ENCODE peak calls at places on chromosomes 7 and 10, in six cellular contexts. D is cardiac fibroblast, U is RWPE1, W is colonic mucosa, O is neural crest cell, L is fibroblast of mammary gland. E is an unnamed sample.

GRCh38 chr7:148650232-148650858 is 48.4 kb upstream of the CUL1 start:
- DNase-seq in D (peak; percentile 72), O (no peak), L (peak; percentile 37), U (peak; percentile 19), W (no peak), E (no peak)

GRCh38 chr7:11726251-11727155 is 105.5 kb downstream of the THSD7A start:
- DNase-seq in W (no peak), L (peak; percentile 96), O (no peak), U (no peak), D (peak; percentile 59), E (no peak)

GRCh38 chr10:58531084-58531695 is 18.5 kb downstream of the BICC1 start:
- DNase-seq in W (peak; percentile 66), O (peak; percentile 73), L (peak; percentile 83), U (peak; percentile 29), D (peak; percentile 90), E (peak; percentile 85)

GRCh38 chr10:132249824-132250375 is 57.9 kb downstream of the STK32C start:
- DNase-seq in O (no peak), D (no peak), U (no peak), L (no peak), W (no peak), E (no peak)

GRCh38 chr7:3154317-3154716 is 110.7 kb upstream of the CARD11 start:
- DNase-seq in D (no peak), W (no peak), O (no peak), L (no peak), U (no peak), E (no peak)

GRCh38 chr7:81285142-81285871 is 366.5 kb upstream of the SEMA3C start:
- DNase-seq in U (no peak), W (no peak), O (no peak), L (peak; percentile 79), D (peak; percentile 85), E (no peak)

GRCh38 chr7:151981223-151981622 is 25.0 kb downstream of the GALNTL5 start:
- DNase-seq in D (no peak), L (no peak), W (no peak), O (no peak), U (no peak), E (no peak)

GRCh38 chr10:77162697-77163096 is 474.9 kb downstream of the KCNMA1 start:
- DNase-seq in W (no peak), O (no peak), U (peak; percentile 56), D (peak; percentile 85), L (peak; percentile 93), E (no peak)

GRCh38 chr7:46080595-46081159 is 159.6 kb upstream of the IGFBP3 start:
- DNase-seq in U (peak; percentile 41), W (no peak), O (no peak), D (no peak), L (peak; percentile 45), E (no peak)

GRCh38 chr7:9488555-9488954 is 1055.1 kb downstream of the NXPH1 start:
- DNase-seq in W (no peak), U (peak; percentile 8), O (no peak), L (peak; percentile 62), D (peak; percentile 76), E (no peak)

GRCh38 chr7:108347616-108348015 is 108.6 kb downstream of the NRCAM start:
- DNase-seq in W (no peak), D (peak; percentile 82), L (peak; percentile 63), U (peak; percentile 37), O (no peak), E (no peak)

GRCh38 chr10:60962946-60963345 is 19.0 kb upstream of the RHOBTB1 start:
- DNase-seq in W (no peak), U (no peak), L (peak; percentile 19), D (peak; percentile 67), O (no peak), E (no peak)

GRCh38 chr7:16071246-16071857 is 350.0 kb downstream of the CRPPA start:
- DNase-seq in L (peak; percentile 73), W (no peak), U (peak; percentile 45), O (peak; percentile 12), D (peak; percentile 83), E (no peak)

GRCh38 chr10:29619273-29619672 is 15.5 kb downstream of the SVIL start:
- DNase-seq in W (no peak), O (no peak), U (no peak), D (peak; percentile 62), L (peak; percentile 82), E (no peak)

GRCh38 chr10:61994404-61995031 is 93.0 kb downstream of the ARID5B start:
- DNase-seq in U (no peak), W (peak; percentile 78), O (no peak), L (no peak), D (no peak), E (no peak)

GRCh38 chr10:99276848-99277486 is 41.3 kb upstream of the HPSE2 start:
- DNase-seq in L (peak; percentile 43), O (no peak), W (no peak), D (peak; percentile 38), U (peak; percentile 30), E (no peak)

GRCh38 chr10:31758495-31758894 is 170.1 kb downstream of the ARHGAP12 start:
- DNase-seq in U (peak; percentile 45), W (no peak), O (no peak), L (peak; percentile 72), D (peak; percentile 48), E (no peak)

GRCh38 chr10:92074126-92074887 is 150.7 kb downstream of the BTAF1 start:
- DNase-seq in U (peak; percentile 65), O (no peak), D (peak; percentile 18), W (no peak), L (peak; percentile 11), E (no peak)

GRCh38 chr10:98217793-98218192 is 50.2 kb downstream of the LOXL4 start:
- DNase-seq in W (no peak), U (no peak), D (peak; percentile 14), L (no peak), O (no peak), E (no peak)

DNA sequence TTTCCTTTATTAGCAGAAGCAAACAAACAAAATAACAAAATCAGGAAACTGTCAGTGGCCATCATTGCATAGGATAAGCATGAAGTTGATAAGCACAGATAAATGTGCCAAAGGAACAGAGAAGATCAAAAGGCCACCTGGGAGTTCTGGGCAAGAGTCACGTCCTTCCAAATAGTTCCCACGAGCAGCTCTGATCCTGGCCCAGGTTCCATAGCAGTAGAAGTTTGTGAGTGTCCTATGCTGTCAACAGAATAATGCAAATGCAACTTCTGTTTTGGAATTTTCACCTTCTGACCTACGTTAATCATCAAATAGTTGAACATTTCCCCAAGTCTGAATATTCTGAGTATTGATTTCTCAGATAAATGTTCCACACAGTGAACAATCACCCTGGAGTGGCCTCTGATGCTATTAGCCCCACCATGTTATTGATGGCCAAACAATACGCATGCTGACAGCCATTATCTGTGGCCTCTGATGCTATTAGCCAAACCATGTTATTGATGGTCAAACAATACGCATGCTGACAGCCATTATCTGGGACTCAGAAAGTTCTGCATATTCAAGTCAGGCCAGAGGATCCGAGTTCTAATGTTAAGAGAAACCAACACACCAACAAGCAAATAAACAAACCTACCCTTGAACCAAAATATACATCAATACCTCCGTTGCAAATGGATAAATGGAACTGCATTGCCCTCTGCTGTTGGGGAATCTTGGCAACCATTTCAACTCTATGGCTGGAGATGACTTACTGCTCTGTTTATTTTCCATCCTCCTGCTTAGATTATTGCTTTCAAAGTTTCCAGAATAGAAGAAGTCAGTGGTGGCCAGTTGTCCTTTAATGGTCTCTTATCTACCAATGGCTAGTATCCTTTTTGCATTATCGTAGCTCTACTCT is 63.3 kb downstream of the MRC1 start:
- DNase-seq in D (peak; percentile 59), U (peak; percentile 4), W (peak; percentile 22), O (no peak), L (peak; percentile 52), E (no peak)
- TF ChIP-seq CTCF in D (peak; percentile 52), U (no peak), W (peak; percentile 26), O (no peak), L (peak; percentile 50), E (peak; percentile 41)

GRCh38 chr7:98788921-98789320 is 80.9 kb downstream of the TMEM130 start:
- DNase-seq in W (no peak), O (no peak), U (no peak), L (no peak), D (no peak), E (no peak)

GRCh38 chr7:98784216-98784785 is 85.5 kb downstream of the TMEM130 start:
- DNase-seq in W (no peak), U (no peak), O (no peak), L (peak; percentile 8), D (no peak), E (no peak)

GRCh38 chr7:98785929-98786571 is 83.8 kb downstream of the TMEM130 start:
- DNase-seq in L (no peak), U (no peak), O (no peak), D (no peak), W (no peak), E (no peak)
- TF ChIP-seq CTCF in L (no peak), U (no peak), O (no peak), D (no peak), W (no peak), E (no peak)

GRCh38 chr7:49644402-49645166 is 128.9 kb upstream of the VWC2 start:
- DNase-seq in U (no peak), D (no peak), O (no peak), L (no peak), W (no peak), E (no peak)

GRCh38 chr7:49645296-49645695 is 128.1 kb upstream of the VWC2 start:
- DNase-seq in U (no peak), O (no peak), D (no peak), L (no peak), W (no peak), E (no peak)

GRCh38 chr7:49643321-49643720 is 130.1 kb upstream of the VWC2 start:
- DNase-seq in L (no peak), O (no peak), W (no peak), U (no peak), D (no peak), E (no peak)

GRCh38 chr7:49639808-49640207 is 133.6 kb upstream of the VWC2 start:
- DNase-seq in U (no peak), O (no peak), W (no peak), D (no peak), L (no peak), E (no peak)

GRCh38 chr7:49643750-49644149 is 129.7 kb upstream of the VWC2 start:
- DNase-seq in O (no peak), L (no peak), D (no peak), W (no peak), U (no peak), E (no peak)
- TF ChIP-seq CTCF in O (no peak), L (no peak), D (no peak), W (no peak), U (no peak), E (no peak)

DNA sequence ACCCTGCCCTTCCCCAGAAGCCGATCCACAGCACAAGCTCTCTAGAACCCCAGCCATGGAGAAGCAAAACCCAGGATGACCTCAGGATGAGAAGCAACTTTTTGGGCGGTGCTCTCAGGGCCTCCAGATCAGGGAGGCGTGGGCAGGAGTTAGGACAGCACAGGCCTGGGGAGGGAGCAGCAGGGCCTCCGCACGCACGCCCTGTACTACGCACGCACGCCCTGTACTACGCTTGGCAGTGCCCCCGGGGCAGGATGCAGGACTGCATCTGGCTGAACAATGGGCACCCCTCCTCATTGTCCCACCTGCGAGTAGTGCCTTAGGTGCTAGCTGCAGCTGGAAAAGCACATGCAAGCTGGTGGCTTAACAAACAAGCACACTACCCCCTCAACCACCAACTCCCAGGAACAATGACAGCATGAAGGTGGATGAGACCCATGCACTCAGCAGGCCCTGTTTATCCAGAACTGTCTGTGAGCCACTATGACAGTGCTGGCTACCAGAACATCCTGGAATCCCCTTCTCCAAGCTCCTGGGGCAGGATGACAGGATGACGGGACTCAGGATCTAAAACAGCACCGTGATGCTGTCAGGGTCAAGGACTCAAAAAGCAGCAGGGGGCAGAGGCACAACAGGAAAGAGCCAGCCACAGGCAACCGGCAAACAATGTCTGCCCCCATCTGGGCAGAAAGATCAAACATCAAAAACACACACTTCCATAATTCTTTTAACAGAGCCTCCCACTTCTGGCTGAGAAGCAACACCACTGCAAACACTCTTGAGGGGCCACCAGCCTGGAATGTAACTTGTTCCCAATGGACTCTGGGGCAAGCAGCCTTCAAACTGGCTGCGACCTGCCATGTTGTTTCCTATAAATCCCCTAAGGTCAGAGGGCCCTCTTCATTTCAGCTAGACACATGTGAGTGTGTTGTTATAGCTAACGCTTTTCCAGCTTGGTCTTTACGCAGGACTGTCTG is 11.7 kb downstream of the PODXL start:
- DNase-seq in W (no peak), D (peak; percentile 40), U (no peak), L (no peak), O (no peak), E (no peak)
- TF ChIP-seq CTCF in W (no peak), D (peak; percentile 31), U (no peak), L (peak; percentile 20), O (peak; percentile 10), E (no peak)

E was measured in osteocyte.